ENCODE peak calls at places on chromosomes 7 and 10, in eight cellular contexts. G is HepG2, U is GM23338, X is GM12878, J is SK-N-SH, K is HCT116, P is K562, S is Panc1. O is an unnamed sample.

GRCh38 chr7:155310425-155311114 is 12.9 kb downstream of the INSIG1 start:
- DNase-seq in G (no peak), U (no peak), K (no peak), X (no peak), J (no peak), S (no peak), P (no peak), O (no peak)

GRCh38 chr10:124301736-124302135 is 117.0 kb downstream of the OAT start:
- DNase-seq in K (no peak), U (no peak), X (no peak), G (no peak), P (no peak), J (no peak), S (no peak), O (no peak)

GRCh38 chr10:127855584-127855881 is 37.2 kb downstream of the CLRN3 start:
- DNase-seq in X (no peak), J (no peak), S (no peak), G (no peak), U (no peak), K (no peak), P (no peak), O (no peak)

GRCh38 chr7:158827411-158828342 is 1.6 kb downstream of the ESYT2 start:
- DNase-seq in J (no peak), K (no peak), U (no peak), P (peak; percentile 48), S (no peak), G (no peak), X (no peak), O (peak; percentile 78)

GRCh38 chr10:36366843-36367242 is 724.7 kb upstream of the FZD8 start:
- DNase-seq in X (no peak), G (no peak), J (no peak), P (no peak), S (no peak), U (no peak), K (no peak), O (no peak)

GRCh38 chr7:14340415-14341079 is 351.1 kb upstream of the ETV1 start:
- DNase-seq in S (no peak), X (no peak), J (no peak), U (peak; percentile 25), P (no peak), G (no peak), K (no peak), O (no peak)

GRCh38 chr10:19651549-19651948 is 164.7 kb upstream of the PLXDC2 start:
- DNase-seq in U (no peak), S (no peak), G (no peak), P (no peak), J (no peak), K (no peak), X (no peak), O (no peak)

GRCh38 chr10:130138479-130138866 is 2.3 kb downstream of the GLRX3 start:
- DNase-seq in K (peak; percentile 44), S (peak; percentile 78), X (no peak), J (no peak), P (peak; percentile 25), U (no peak), G (peak; percentile 87), O (no peak)

GRCh38 chr10:35300063-35300699 is 36.1 kb upstream of the CCNY start:
- DNase-seq in X (peak; percentile 51), G (no peak), S (peak; percentile 67), P (peak; percentile 41), K (peak; percentile 54), J (no peak), U (no peak), O (no peak)

GRCh38 chr7:82204694-82205093 is 238.9 kb downstream of the CACNA2D1 start:
- DNase-seq in X (no peak), S (no peak), P (no peak), U (no peak), J (no peak), G (no peak), K (no peak), O (peak; percentile 58)

GRCh38 chr7:49774459-49775064 is 1.1 kb downstream of the VWC2 start:
- DNase-seq in S (no peak), J (peak; percentile 39), X (no peak), G (no peak), P (no peak), K (no peak), U (peak; percentile 70), O (no peak)

GRCh38 chr7:74334026-74334425 is 44.8 kb downstream of the CLIP2 start:
- DNase-seq in K (no peak), G (no peak), J (peak; percentile 21), X (no peak), S (no peak), U (no peak), P (no peak), O (no peak)

GRCh38 chr7:128281605-128282380 is 40.7 kb downstream of the LEP start:
- DNase-seq in X (no peak), S (no peak), P (no peak), K (no peak), J (no peak), U (no peak), G (no peak), O (no peak)

GRCh38 chr10:133422223-133422820 is 2.1 kb downstream of the SPRN start:
- DNase-seq in X (no peak), J (peak; percentile 31), G (no peak), P (no peak), U (peak; percentile 14), S (no peak), K (no peak), O (no peak)

GRCh38 chr10:44968101-44968886 is 8.7 kb downstream of the RASSF4 start:
- DNase-seq in X (no peak), P (no peak), G (no peak), S (no peak), J (no peak), K (no peak), U (no peak), O (peak; percentile 98)

GRCh38 chr10:62851449-62851848 is 35.3 kb upstream of the EGR2 start:
- DNase-seq in P (no peak), U (peak; percentile 78), J (no peak), S (no peak), K (peak; percentile 12), G (no peak), X (no peak), O (peak; percentile 14)
- TF ChIP-seq CTCF in P (peak; percentile 4), U (peak; percentile 81), J (peak; percentile 34), S (peak; percentile 40), K (no peak), G (peak; percentile 11), X (peak; percentile 7), O (no peak)

GRCh38 chr7:18457832-18458231 is 37.7 kb upstream of the HDAC9 start:
- DNase-seq in X (no peak), G (no peak), S (no peak), K (no peak), P (no peak), J (no peak), U (no peak), O (no peak)
- TF ChIP-seq REST in X (no peak), G (no peak), S (no peak), K (no peak), P (no peak), J (no peak), U (no peak), O (no peak)

GRCh38 chr10:119542990-119543813 is 683 bp upstream of the RGS10 start:
- DNase-seq in J (peak; percentile 82), S (peak; percentile 28), P (peak; percentile 75), G (peak; percentile 39), K (no peak), X (no peak), U (peak; percentile 66), O (peak; percentile 57)
- TF ChIP-seq POLR2AphosphoS5 in J (no peak), S (peak; percentile 14), P (no peak), G (no peak), K (peak; percentile 1), X (peak; percentile 6), U (no peak), O (no peak)

DNA sequence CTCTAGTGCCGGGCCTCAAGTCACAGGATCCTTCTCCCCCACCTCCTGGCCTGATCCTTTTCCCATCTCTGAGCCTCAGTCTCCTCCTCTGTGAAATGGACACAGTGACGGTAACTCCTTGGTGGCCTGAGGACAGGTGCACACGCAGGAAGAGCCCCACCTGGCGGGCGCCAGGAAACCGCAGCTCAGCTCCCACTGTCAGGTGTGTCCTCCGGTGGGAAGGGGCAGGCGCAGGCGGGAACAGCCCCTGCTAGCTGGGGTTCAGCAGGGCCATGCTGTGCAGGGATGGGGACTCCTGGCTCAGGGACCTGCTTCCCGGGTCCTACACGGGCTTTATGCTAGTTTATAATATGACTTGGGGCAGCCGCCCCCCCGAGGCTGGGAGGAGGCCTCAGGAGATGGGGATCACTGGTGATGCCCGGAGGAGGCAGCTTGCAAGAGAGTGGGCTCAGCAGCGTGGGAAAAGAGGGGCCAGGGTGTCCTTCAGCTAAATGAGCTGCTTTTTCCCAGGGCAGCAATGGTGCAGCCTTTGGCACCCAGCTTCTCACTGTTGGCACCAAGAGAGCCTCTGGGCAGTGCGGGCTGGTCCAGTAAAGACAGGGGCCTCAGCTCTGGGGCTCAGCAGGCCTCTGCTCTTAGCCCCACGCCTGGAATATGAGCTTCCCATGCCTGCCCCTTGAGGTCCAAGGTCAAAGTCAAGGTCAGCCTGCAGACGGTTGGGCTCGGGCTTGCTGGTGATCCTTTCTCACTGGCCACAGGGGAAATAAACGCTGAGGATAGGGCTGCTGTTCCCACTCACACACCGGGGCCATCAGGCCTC is 68.0 kb upstream of the FAM20C start:
- DNase-seq in G (no peak), J (no peak), S (no peak), K (no peak), P (peak; percentile 54), U (peak; percentile 52), X (no peak), O (no peak)
- TF ChIP-seq CTCF in G (peak; percentile 33), J (no peak), S (no peak), K (peak; percentile 64), P (peak; percentile 65), U (peak; percentile 62), X (no peak), O (no peak)

DNA sequence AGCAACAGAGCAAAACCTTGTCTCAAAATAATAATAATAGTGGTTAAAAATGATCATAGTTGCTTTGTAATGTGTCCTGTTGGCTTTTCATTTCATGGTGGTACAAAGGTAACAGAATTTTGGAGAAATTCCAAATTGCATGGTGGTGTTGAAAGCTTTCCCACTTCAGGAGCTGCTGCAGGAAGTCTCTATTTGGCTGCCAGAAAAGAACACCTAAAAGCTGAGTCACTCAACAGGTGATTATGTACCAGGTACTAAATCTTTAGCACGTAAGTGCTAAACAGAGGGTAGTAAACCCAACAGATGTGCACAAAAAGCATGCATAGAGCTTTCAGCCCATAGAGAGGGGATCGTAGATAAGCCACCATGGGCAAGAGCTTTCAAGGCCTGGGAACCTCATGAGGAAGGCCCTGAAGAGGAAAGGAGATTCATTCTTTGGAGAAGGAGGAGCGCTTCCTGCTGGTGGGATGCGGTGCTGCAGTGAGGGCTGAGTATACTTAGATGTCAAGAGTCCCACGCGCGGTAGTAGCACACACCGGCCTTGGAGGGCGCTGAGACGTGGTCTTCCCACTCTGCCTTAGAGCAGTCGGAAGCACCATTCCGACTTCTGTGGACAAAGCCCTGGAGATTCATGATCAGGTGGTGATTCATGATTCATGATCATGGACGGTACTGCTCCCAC is 118.7 kb downstream of the RALA start:
- DNase-seq in P (peak; percentile 50), U (peak; percentile 97), X (no peak), S (no peak), J (peak; percentile 37), K (no peak), G (no peak), O (peak; percentile 62)
- TF ChIP-seq REST in P (no peak), U (no peak), X (no peak), S (no peak), J (no peak), K (no peak), G (no peak), O (no peak)

GRCh38 chr7:71521506-71521905 is 389.6 kb downstream of the GALNT17 start:
- DNase-seq in S (no peak), U (no peak), K (no peak), G (no peak), P (no peak), X (no peak), J (no peak), O (no peak)
- TF ChIP-seq POLR2AphosphoS5 in S (no peak), U (no peak), K (no peak), G (no peak), P (no peak), X (no peak), J (no peak), O (no peak)

GRCh38 chr7:151626422-151627115 is 106.9 kb upstream of the RHEB start:
- DNase-seq in G (peak; percentile 45), S (no peak), J (peak; percentile 56), U (peak; percentile 77), K (no peak), P (no peak), X (no peak), O (no peak)
- TF ChIP-seq CTCF in G (peak; percentile 58), S (peak; percentile 84), J (peak; percentile 62), U (peak; percentile 82), K (peak; percentile 89), P (peak; percentile 57), X (peak; percentile 4), O (no peak)